ENCODE peak calls at places on chromosomes 16 and 17, in five cellular contexts. Q, C, F, X and J are unnamed samples.

GRCh38 chr17:49543860-49544259 is 31.8 kb upstream of the NXPH3 start:
- DNase-seq in Q (no peak), C (no peak), F (no peak), X (no peak), J (no peak)

GRCh38 chr17:57338257-57338919 is 82.1 kb downstream of the MSI2 start:
- DNase-seq in Q (no peak), C (no peak), F (no peak), X (no peak), J (no peak)

GRCh38 chr17:29760771-29761682 is 138.3 kb upstream of the CORO6 start:
- DNase-seq in Q (peak; percentile 57), C (peak; percentile 89), F (peak; percentile 43), X (peak; percentile 82), J (peak; percentile 82)

GRCh38 chr16:63188076-63188771 is 1152.0 kb upstream of the CDH8 start:
- DNase-seq in Q (no peak), C (no peak), F (no peak), X (no peak), J (no peak)

GRCh38 chr16:85423186-85423550 is 190.0 kb upstream of the GSE1 start:
- DNase-seq in Q (peak; percentile 15), C (peak; percentile 2), F (no peak), X (no peak), J (no peak)

GRCh38 chr16:55257971-55258613 is 65.9 kb upstream of the IRX6 start:
- DNase-seq in Q (peak; percentile 48), C (peak; percentile 83), F (no peak), X (peak; percentile 53), J (peak; percentile 76)

GRCh38 chr17:28065706-28066105 is 23.2 kb downstream of the NLK start:
- DNase-seq in Q (no peak), C (no peak), F (no peak), X (no peak), J (no peak)

GRCh38 chr17:80732268-80732667 is 187.6 kb downstream of the RPTOR start:
- DNase-seq in Q (no peak), C (no peak), F (no peak), X (no peak), J (no peak)

GRCh38 chr17:50565559-50566350 is 5.2 kb downstream of the CACNA1G start:
- DNase-seq in Q (no peak), C (no peak), F (no peak), X (no peak), J (no peak)

GRCh38 chr17:28495626-28496025 is 10.5 kb upstream of the FOXN1 start:
- DNase-seq in Q (no peak), C (no peak), F (no peak), X (no peak), J (no peak)

GRCh38 chr16:68146583-68146982 is 61.4 kb downstream of the NFATC3 start:
- DNase-seq in Q (no peak), C (no peak), F (no peak), X (no peak), J (no peak)

GRCh38 chr17:71168083-71168741 is 952.6 kb upstream of the SOX9 start:
- DNase-seq in Q (no peak), C (no peak), F (no peak), X (no peak), J (no peak)

GRCh38 chr16:73202176-73202729 is 154.3 kb upstream of the ZFHX3 start:
- DNase-seq in Q (no peak), C (no peak), F (no peak), X (no peak), J (no peak)

GRCh38 chr17:41583137-41584127 is 3.3 kb downstream of the KRT14 start:
- DNase-seq in Q (no peak), C (no peak), F (no peak), X (peak; percentile 36), J (no peak)

GRCh38 chr17:31327534-31328526 is 6.4 kb upstream of the EVI2A start:
- DNase-seq in Q (no peak), C (no peak), F (no peak), X (no peak), J (no peak)

GRCh38 chr16:23826528-23827244 is 9.1 kb upstream of the PRKCB start:
- DNase-seq in Q (no peak), C (no peak), F (no peak), X (no peak), J (no peak)

GRCh38 chr16:58324792-58325191 is 30.0 kb upstream of the PRSS54 start:
- DNase-seq in Q (no peak), C (no peak), F (no peak), X (no peak), J (no peak)

GRCh38 chr17:42159796-42160551 is 5.2 kb upstream of the RAB5C start:
- DNase-seq in Q (no peak), C (no peak), F (no peak), X (no peak), J (no peak)

GRCh38 chr17:5526821-5527598 is 40.6 kb downstream of the MIS12 start:
- DNase-seq in Q (no peak), C (peak; percentile 27), F (no peak), X (peak; percentile 6), J (no peak)

GRCh38 chr17:21459536-21459935 is 83.4 kb downstream of the KCNJ12 start:
- DNase-seq in Q (no peak), C (no peak), F (no peak), X (no peak), J (peak; percentile 45)

GRCh38 chr16:47660540-47660939 is 199.4 kb downstream of the PHKB start:
- DNase-seq in Q (no peak), C (no peak), F (no peak), X (no peak), J (no peak)

GRCh38 chr17:80795090-80795609 is 196.5 kb upstream of the CHMP6 start:
- DNase-seq in Q (no peak), C (no peak), F (no peak), X (no peak), J (no peak)

GRCh38 chr17:14103821-14104220 is 34.5 kb downstream of the COX10 start:
- DNase-seq in Q (no peak), C (no peak), F (no peak), X (no peak), J (no peak)

GRCh38 chr17:13583996-13584700 is 17.6 kb downstream of the HS3ST3A1 start:
- DNase-seq in Q (no peak), C (no peak), F (no peak), X (no peak), J (no peak)

GRCh38 chr16:1639282-1639681 is 27.1 kb downstream of the CRAMP1 start:
- DNase-seq in Q (no peak), C (no peak), F (no peak), X (no peak), J (no peak)
- TF ChIP-seq CTCF in Q (no peak), C (no peak), F (no peak), X (no peak), J (no peak)

GRCh38 chr17:7043544-7044268 is at the start of gene SLC16A11:
- DNase-seq in Q (no peak), C (no peak), F (no peak), X (no peak), J (no peak)

GRCh38 chr17:7045492-7046126 is 1.7 kb upstream of the SLC16A11 start:
- DNase-seq in Q (no peak), C (no peak), F (no peak), X (peak; percentile 45), J (no peak)

GRCh38 chr17:7047566-7047965 is 3.7 kb upstream of the SLC16A11 start:
- DNase-seq in Q (no peak), C (no peak), F (no peak), X (no peak), J (no peak)

GRCh38 chr17:7048968-7049367 is 5.1 kb upstream of the SLC16A11 start:
- DNase-seq in Q (no peak), C (no peak), F (no peak), X (no peak), J (no peak)

GRCh38 chr17:7046127-7046724 is 2.3 kb upstream of the SLC16A11 start:
- DNase-seq in Q (peak; percentile 57), C (no peak), F (no peak), X (peak; percentile 90), J (peak; percentile 83)
- TF ChIP-seq CTCF in Q (peak; percentile 17), C (no peak), F (no peak), X (no peak), J (peak; percentile 36)

GRCh38 chr17:82429824-82430223 is 11.4 kb upstream of the OGFOD3 start:
- DNase-seq in Q (no peak), C (no peak), F (no peak), X (no peak), J (no peak)

GRCh38 chr17:82428546-82428945 is 10.2 kb upstream of the OGFOD3 start:
- DNase-seq in Q (no peak), C (no peak), F (no peak), X (no peak), J (no peak)

GRCh38 chr17:82424863-82425159 is 6.4 kb upstream of the OGFOD3 start:
- DNase-seq in Q (no peak), C (no peak), F (no peak), X (no peak), J (no peak)

GRCh38 chr17:82419471-82419995 is 1.1 kb upstream of the OGFOD3 start:
- DNase-seq in Q (no peak), C (no peak), F (no peak), X (no peak), J (no peak)

DNA sequence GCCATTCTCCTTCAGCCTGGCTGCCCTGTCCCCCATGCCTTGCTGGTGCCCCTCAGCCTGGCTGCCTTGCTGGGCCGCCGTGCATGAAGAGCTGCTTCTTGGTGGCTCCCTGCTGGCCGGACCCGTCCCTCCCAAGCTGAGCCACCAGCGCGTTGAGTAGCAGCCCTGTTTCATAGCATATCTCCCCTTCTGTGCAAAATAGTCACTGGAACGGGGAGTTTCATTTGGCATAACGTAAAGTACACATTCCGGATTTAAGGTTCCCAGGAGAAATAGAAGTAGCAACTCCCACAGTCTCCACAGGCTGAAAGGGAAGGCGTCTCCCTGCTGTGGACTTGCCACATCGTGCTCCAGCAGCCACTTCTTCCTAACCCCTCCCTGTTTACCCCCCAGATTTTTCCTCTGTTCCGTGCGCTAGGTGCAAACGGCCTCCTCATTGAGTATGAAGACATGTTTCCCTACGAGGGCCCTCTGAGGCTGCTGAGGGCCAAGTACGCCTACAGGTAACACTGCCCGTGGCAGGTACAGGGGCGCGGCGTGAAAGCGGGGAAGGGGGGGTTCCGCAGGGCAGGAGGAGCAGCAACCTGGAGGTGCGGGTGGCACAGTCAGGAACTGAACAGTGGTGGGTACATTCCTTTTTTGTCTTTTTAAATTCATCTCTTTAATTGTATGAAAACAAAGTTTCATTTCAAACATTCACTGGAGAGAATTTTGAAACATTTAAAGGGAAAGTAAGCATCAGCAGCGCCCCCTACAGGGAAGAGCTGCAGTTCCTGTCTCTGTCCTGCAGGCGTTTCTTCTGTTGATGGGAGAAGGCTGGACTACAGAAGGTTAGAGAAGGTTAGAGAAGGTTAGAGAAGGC is 5.8 kb upstream of the OGFOD3 start:
- DNase-seq in Q (no peak), C (peak; percentile 33), F (no peak), X (peak; percentile 48), J (no peak)
- TF ChIP-seq CTCF in Q (peak; percentile 37), C (peak; percentile 62), F (peak; percentile 76), X (peak; percentile 60), J (peak; percentile 73)

DNA sequence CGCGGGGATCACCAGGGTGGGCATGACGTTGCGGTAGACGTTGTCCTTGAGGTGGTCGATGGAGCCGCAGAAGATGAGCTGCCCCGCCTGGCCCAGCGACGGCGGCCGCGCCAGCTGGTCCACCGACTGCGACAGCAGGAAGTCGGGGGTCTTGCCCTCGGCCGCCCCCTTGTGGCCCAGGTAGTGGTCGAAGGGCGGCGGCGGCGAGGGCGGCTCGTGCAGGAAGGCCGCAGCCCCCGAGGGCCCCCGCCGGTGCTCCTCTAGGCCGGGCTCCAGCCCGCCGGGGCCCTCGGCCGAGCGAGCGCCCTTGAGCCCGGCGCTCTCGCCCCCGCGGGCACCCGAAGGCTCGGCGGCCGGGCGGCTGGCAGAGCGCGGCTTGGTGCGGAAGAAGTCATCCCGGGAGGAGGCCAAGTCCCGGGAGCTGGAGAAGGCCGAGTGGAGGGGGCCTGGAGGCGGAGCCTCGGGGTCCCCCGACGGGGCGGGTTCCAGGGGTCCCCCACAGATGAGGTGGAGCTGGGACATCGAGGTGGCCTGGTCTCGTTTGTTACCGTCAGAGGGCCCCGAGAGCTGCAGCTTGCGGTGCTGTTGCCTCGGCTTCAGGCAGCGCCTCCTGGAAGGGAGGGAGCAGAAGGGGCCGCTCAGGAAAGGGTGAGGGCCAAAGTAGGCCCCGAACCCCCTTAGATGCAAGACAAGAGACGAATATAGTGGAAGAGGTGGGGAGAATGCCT is 8.9 kb downstream of the FAM171A2 start:
- DNase-seq in Q (peak; percentile 67), C (peak; percentile 84), F (no peak), X (no peak), J (no peak)
- TF ChIP-seq CTCF in Q (peak; percentile 74), C (peak; percentile 83), F (peak; percentile 37), X (peak; percentile 12), J (peak; percentile 78)